ENCODE peak calls at places on chromosomes 11 and 22, in four cellular contexts. H is WTC11, A is K562, U is GM12878. B is an unnamed sample.

GRCh38 chr22:49551446-49551845 is 276.2 kb downstream of the BRD1 start:
- DNase-seq in U (no peak), A (no peak), H (no peak), B (no peak)

GRCh38 chr11:61477734-61478148 is 30.8 kb upstream of the LRRC10B start:
- DNase-seq in H (peak; percentile 86), A (peak; percentile 81), U (no peak), B (peak; percentile 89)

GRCh38 chr11:112025682-112026081 is 474 bp downstream of the DLAT start:
- DNase-seq in A (no peak), H (no peak), U (no peak), B (no peak)

GRCh38 chr22:45554040-45554406 is 51.3 kb downstream of the FBLN1 start:
- DNase-seq in U (no peak), H (no peak), A (peak; percentile 35), B (peak; percentile 59)

GRCh38 chr11:57597971-57598830 is 716 bp downstream of the SERPING1 start:
- DNase-seq in H (peak; percentile 89), U (no peak), A (peak; percentile 77), B (peak; percentile 90)

GRCh38 chr11:79536155-79536917 is 95.5 kb upstream of the TENM4 start:
- DNase-seq in A (no peak), U (no peak), H (no peak), B (no peak)

GRCh38 chr22:31952459-31952858 is 8.1 kb downstream of the YWHAH start:
- DNase-seq in A (no peak), H (no peak), U (no peak), B (no peak)

GRCh38 chr11:115303929-115304328 is 200.3 kb downstream of the CADM1 start:
- DNase-seq in A (no peak), U (no peak), H (no peak), B (no peak)

GRCh38 chr11:113278925-113279324 is 35.5 kb upstream of the TTC12 start:
- DNase-seq in H (no peak), A (no peak), U (no peak), B (no peak)

GRCh38 chr22:29275167-29275566 is 7.1 kb downstream of the EWSR1 start:
- DNase-seq in U (no peak), A (no peak), H (no peak), B (no peak)

GRCh38 chr11:8017894-8018741 is 31.0 kb downstream of the EIF3F start:
- DNase-seq in A (no peak), U (no peak), H (no peak), B (no peak)

GRCh38 chr11:111941963-111942362 is 4.8 kb downstream of the DIXDC1 start:
- DNase-seq in U (no peak), H (no peak), A (no peak), B (peak; percentile 44)

GRCh38 chr11:65685981-65686380 is 23.3 kb upstream of the RELA start:
- DNase-seq in A (no peak), H (no peak), U (no peak), B (no peak)

GRCh38 chr11:65680192-65680743 is 17.6 kb upstream of the RELA start:
- DNase-seq in H (no peak), A (no peak), U (no peak), B (no peak)
- TF ChIP-seq USF1 in H (no peak), A (no peak), U (no peak), B (no peak)

DNA sequence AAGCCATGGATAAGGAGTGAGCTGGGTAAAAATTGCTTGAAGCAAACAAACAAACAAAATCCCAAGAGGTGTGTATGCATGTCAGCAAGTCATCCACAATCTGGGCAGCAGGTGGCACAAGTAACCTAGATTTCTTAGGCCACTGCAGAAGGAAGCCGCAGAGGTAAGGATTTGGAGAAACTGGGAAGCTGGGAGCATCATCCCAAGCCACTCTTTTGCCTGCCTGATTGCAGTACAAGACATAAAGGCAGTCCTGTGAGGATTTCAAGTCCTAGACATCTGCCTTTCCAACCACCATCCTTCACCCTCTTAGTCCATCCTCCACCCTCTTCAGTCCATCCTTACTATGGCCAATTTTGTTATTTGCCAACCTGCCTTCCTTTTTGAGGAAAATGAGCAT is 67.2 kb upstream of the BMAL1 start:
- DNase-seq in U (no peak), H (peak; percentile 62), A (peak; percentile 17), B (peak; percentile 62)
- TF ChIP-seq USF1 in U (no peak), H (no peak), A (no peak), B (no peak)

DNA sequence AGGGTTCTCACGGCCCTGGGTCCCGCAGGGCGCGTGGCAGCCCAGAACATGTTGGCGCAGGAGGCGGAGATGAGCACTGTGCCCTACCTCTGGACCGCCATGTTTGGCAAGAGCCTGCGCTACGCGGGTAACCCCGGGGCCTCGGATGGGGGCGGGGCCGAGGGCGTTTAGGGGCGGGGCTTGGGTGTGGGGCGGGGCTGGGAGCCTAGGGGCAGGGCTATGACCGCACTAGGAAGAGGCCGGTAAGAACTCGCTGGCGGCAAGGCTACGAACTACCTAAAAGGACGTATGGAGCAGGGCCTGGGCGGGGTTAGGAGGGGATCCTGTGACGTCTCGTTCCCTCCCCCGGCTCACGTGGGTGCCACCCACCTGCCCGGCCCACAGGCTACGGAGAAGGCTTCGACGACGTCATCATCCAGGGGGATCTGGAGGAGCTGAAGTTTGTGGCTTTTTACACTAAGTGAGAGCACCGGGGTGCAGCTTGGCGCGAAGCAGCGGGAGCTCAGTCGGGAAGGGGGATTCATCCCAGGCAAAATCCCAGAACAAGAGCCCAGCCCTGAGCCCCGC is 2.8 kb upstream of the LZTR1 start:
- DNase-seq in H (peak; percentile 95), A (peak; percentile 98), U (no peak), B (peak; percentile 70)
- TF ChIP-seq USF1 in H (peak; percentile 89), A (no peak), U (peak; percentile 48), B (no peak)

GRCh38 chr11:3126901-3127691 is 38.0 kb downstream of the OSBPL5 start:
- DNase-seq in A (no peak), U (no peak), H (peak; percentile 8), B (no peak)
- TF ChIP-seq USF1 in A (no peak), U (no peak), H (no peak), B (no peak)

GRCh38 chr11:123594921-123595320 is 59.5 kb downstream of the SCN3B start:
- DNase-seq in U (no peak), A (no peak), H (no peak), B (no peak)
- TF ChIP-seq USF1 in U (no peak), A (no peak), H (no peak), B (no peak)

DNA sequence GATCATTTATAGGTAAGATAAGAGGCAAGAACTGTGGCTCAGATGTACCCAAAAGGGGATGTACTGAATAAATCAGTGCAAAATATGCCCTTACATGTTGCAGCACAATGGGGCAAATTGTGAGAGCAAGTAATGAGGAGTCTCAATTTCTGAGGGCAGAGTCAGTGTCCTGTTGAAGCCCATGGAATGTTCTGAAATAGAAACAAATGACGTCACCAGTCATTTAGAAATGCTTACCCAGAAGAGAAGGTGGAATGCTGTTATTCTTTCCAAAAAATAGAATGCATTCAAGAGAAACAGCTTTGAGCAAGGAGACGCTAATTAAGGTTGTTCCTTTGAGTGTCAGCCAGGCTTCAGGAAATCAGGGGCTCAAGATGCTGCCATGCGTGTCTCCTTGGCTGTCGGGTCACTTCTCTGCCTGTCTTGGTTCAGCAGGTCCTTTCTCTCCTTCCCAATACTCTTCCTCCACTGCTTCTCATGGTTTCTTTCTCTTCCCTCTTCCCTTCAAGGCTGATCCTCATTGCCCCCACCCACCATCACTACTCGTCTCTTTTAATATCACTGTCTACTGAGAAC is 118.8 kb upstream of the E2F8 start:
- DNase-seq in A (no peak), U (no peak), H (no peak), B (no peak)
- TF ChIP-seq USF1 in A (no peak), U (no peak), H (no peak), B (no peak)

DNA sequence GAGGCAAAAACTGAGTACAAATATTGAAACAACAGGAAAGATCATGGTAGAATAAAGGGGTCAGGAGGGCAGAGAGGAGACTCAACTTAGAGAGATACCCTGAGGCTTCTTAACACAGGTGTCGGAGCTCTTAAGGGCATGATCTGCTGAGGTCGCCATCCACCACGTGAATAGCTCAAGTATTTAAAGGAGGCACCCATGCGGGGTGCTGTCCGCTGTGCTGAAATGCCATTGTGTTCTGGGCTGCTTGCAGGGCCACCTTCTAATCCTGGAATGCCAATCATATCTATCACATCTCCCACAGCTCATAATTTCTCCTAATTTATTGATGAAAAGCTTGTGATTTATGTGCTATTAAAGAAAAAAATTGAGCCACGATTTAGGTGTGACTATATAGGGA is 90.2 kb downstream of the SEZ6L start:
- DNase-seq in U (no peak), H (peak; percentile 81), A (no peak), B (no peak)
- TF ChIP-seq USF1 in U (no peak), H (peak; percentile 68), A (no peak), B (no peak)

B was measured in SK-N-SH.